ENCODE peak calls at places on chromosomes 13 and 19, in nine cellular contexts. O, J, D, K, M, N, Q, V and S are unnamed samples.
A peak's percentile ranks its signal among the peaks of the same experiment; 100 is the strongest.

GRCh38 chr13:20378721-20379120 is 146.6 kb upstream of the GJB6 start:
- DNase-seq in O (no peak), J (no peak), D (no peak), K (no peak), M (no peak), N (no peak), Q (no peak), V (no peak), S (no peak)

GRCh38 chr19:9296336-9296735 is 13.3 kb downstream of the ZNF699 start:
- DNase-seq in O (no peak), J (no peak), D (no peak), K (no peak), M (no peak), N (no peak), Q (no peak), V (no peak), S (no peak)

GRCh38 chr13:95073826-95074345 is 227.4 kb downstream of the ABCC4 start:
- DNase-seq in O (no peak), J (no peak), D (no peak), K (no peak), M (no peak), N (no peak), Q (no peak), V (no peak), S (no peak)

GRCh38 chr19:3171894-3172679 is 6.5 kb upstream of the S1PR4 start:
- DNase-seq in O (no peak), J (no peak), D (no peak), K (no peak), M (no peak), N (no peak), Q (no peak), V (no peak), S (no peak)

GRCh38 chr19:54151362-54152035 is 8.0 kb downstream of the LENG1 start:
- DNase-seq in O (no peak), J (no peak), D (no peak), K (no peak), M (no peak), N (no peak), Q (no peak), V (no peak), S (no peak)

GRCh38 chr19:1758959-1759903 is 5.9 kb downstream of the ONECUT3 start:
- DNase-seq in O (no peak), J (no peak), D (no peak), K (no peak), M (no peak), N (no peak), Q (no peak), V (no peak), S (no peak)

GRCh38 chr19:1149259-1150045 is 24.6 kb downstream of the SBNO2 start:
- DNase-seq in O (no peak), J (no peak), D (no peak), K (no peak), M (no peak), N (no peak), Q (no peak), V (no peak), S (no peak)

GRCh38 chr19:43766755-43767043 is 11.9 kb upstream of the SMG9 start:
- DNase-seq in O (no peak), J (no peak), D (no peak), K (no peak), M (no peak), N (no peak), Q (no peak), V (no peak), S (no peak)

GRCh38 chr13:43687038-43687437 is 99.7 kb downstream of the ENOX1 start:
- DNase-seq in O (no peak), J (no peak), D (no peak), K (no peak), M (no peak), N (no peak), Q (no peak), V (no peak), S (no peak)

GRCh38 chr13:109938255-109938936 is 152.0 kb upstream of the IRS2 start:
- DNase-seq in O (no peak), J (no peak), D (no peak), K (peak; percentile 69), M (no peak), N (no peak), Q (peak; percentile 85), V (no peak), S (no peak)

GRCh38 chr13:23740002-23740401 is 149.2 kb downstream of the MIPEP start:
- DNase-seq in O (no peak), J (no peak), D (no peak), K (no peak), M (no peak), N (no peak), Q (no peak), V (no peak), S (no peak)

GRCh38 chr13:96379967-96380366 is 290.1 kb downstream of the HS6ST3 start:
- DNase-seq in O (no peak), J (no peak), D (no peak), K (no peak), M (no peak), N (no peak), Q (no peak), V (no peak), S (no peak)

GRCh38 chr19:45613926-45614725 is 12.1 kb upstream of the GPR4 start:
- DNase-seq in O (no peak), J (no peak), D (peak; percentile 70), K (no peak), M (no peak), N (no peak), Q (peak; percentile 96), V (no peak), S (no peak)

GRCh38 chr19:2487780-2488330 is 11.9 kb downstream of the GADD45B start:
- DNase-seq in O (no peak), J (no peak), D (no peak), K (no peak), M (no peak), N (no peak), Q (no peak), V (no peak), S (no peak)

GRCh38 chr13:97468331-97468730 is 34.4 kb downstream of the RAP2A start:
- DNase-seq in O (no peak), J (no peak), D (no peak), K (no peak), M (no peak), N (no peak), Q (peak; percentile 61), V (no peak), S (no peak)

GRCh38 chr19:2561895-2562294 is 86.0 kb downstream of the GADD45B start:
- DNase-seq in O (peak; percentile 76), J (no peak), D (peak; percentile 97), K (no peak), M (no peak), N (no peak), Q (no peak), V (peak; percentile 37), S (no peak)

GRCh38 chr19:29532097-29532496 is 6.3 kb downstream of the VSTM2B start:
- DNase-seq in O (no peak), J (no peak), D (no peak), K (no peak), M (no peak), N (no peak), Q (no peak), V (no peak), S (no peak)

GRCh38 chr13:101690871-101691270 is 238.4 kb downstream of the ITGBL1 start:
- DNase-seq in O (no peak), J (peak; percentile 31), D (no peak), K (no peak), M (no peak), N (no peak), Q (no peak), V (no peak), S (no peak)

GRCh38 chr19:18322318-18322758 is 538 bp downstream of the LSM4 start:
- DNase-seq in O (peak; percentile 76), J (no peak), D (peak; percentile 77), K (no peak), M (no peak), N (no peak), Q (peak; percentile 67), V (no peak), S (peak; percentile 57)

GRCh38 chr13:49357694-49358093 is 86.2 kb downstream of the CAB39L start:
- DNase-seq in O (no peak), J (no peak), D (no peak), K (no peak), M (no peak), N (no peak), Q (peak; percentile 68), V (no peak), S (no peak)